ENCODE peak calls at places on chromosomes 7 and 10, in five cellular contexts. P is T-helper 9 cell, J is HCEC 1CT, O is NCI-H1092 treated with DMSO at 0.1 percent for 48 hours, Q is GM12864. T is an unnamed sample.

GRCh38 chr7:27775772-27776171 is 35.8 kb downstream of the TAX1BP1 start:
- DNase-seq in P (no peak), J (no peak), Q (no peak), O (no peak), T (no peak)

GRCh38 chr7:155097338-155097737 is 27.2 kb downstream of the HTR5A start:
- DNase-seq in O (no peak), P (no peak), J (no peak), Q (no peak), T (no peak)

GRCh38 chr10:970311-971149 is 17.7 kb upstream of the GTPBP4 start:
- DNase-seq in J (peak; percentile 14), O (peak; percentile 73), P (no peak), Q (no peak), T (no peak)

GRCh38 chr7:130699686-130700085 is 13.3 kb upstream of the TSGA13 start:
- DNase-seq in O (no peak), P (no peak), Q (no peak), J (no peak), T (no peak)

GRCh38 chr10:12405342-12406320 is 56.3 kb downstream of the CAMK1D start:
- DNase-seq in P (no peak), J (no peak), O (no peak), Q (no peak), T (no peak)

GRCh38 chr7:127252736-127253288 is at the start of gene GRM8:
- DNase-seq in P (no peak), J (no peak), Q (no peak), O (peak; percentile 92), T (no peak)

GRCh38 chr7:25820432-25821040 is 331.5 kb upstream of the NFE2L3 start:
- DNase-seq in P (no peak), J (peak; percentile 33), O (no peak), Q (no peak), T (no peak)

GRCh38 chr7:85924062-85924461 is 719.6 kb upstream of the GRM3 start:
- DNase-seq in Q (no peak), O (no peak), J (no peak), P (no peak), T (no peak)

GRCh38 chr7:150856303-150857275 is 4.3 kb downstream of the AOC1 start:
- DNase-seq in J (no peak), O (no peak), P (no peak), Q (no peak), T (no peak)

GRCh38 chr10:77479586-77479985 is 158.0 kb downstream of the KCNMA1 start:
- DNase-seq in J (no peak), P (no peak), O (no peak), Q (no peak), T (no peak)